ENCODE peak calls at places on chromosomes 5 and 9, in four cellular contexts. H is endothelial cell of umbilical vein, R is body of pancreas, Y is breast epithelium. T is an unnamed sample.

GRCh38 chr9:13787234-13787833 is 507.8 kb upstream of the MPDZ start:
- DNase-seq in R (no peak), H (peak; percentile 63), Y (no peak), T (no peak)

GRCh38 chr5:56918054-56918453 is 8.7 kb downstream of the SETD9 start:
- DNase-seq in Y (no peak), H (no peak), R (no peak), T (no peak)

GRCh38 chr9:33244150-33244784 is 4.3 kb downstream of the SPINK4 start:
- DNase-seq in H (no peak), R (no peak), Y (no peak), T (no peak)

GRCh38 chr9:131885144-131885609 is 145.3 kb upstream of the RAPGEF1 start:
- DNase-seq in Y (no peak), H (peak; percentile 8), R (no peak), T (no peak)

GRCh38 chr5:168987540-168988300 is 313.2 kb downstream of the SLIT3 start:
- DNase-seq in H (peak; percentile 67), Y (peak; percentile 63), R (peak; percentile 75), T (peak; percentile 46)

GRCh38 chr5:14174235-14174636 is 31.1 kb downstream of the TRIO start:
- DNase-seq in Y (no peak), H (peak; percentile 57), R (no peak), T (no peak)

GRCh38 chr5:139906661-139907060 is 111.1 kb downstream of the PSD2 start:
- DNase-seq in H (no peak), R (no peak), Y (no peak), T (no peak)

GRCh38 chr9:71353723-71354122 is 232.3 kb upstream of the TRPM3 start:
- DNase-seq in Y (no peak), H (no peak), R (no peak), T (no peak)

GRCh38 chr5:134255418-134256150 is 29.7 kb upstream of the PPP2CA start:
- DNase-seq in R (no peak), Y (no peak), H (peak; percentile 61), T (no peak)

GRCh38 chr5:31944683-31945445 is 229.3 kb downstream of the GOLPH3 start:
- DNase-seq in H (no peak), Y (no peak), R (peak; percentile 70), T (no peak)

GRCh38 chr5:96668725-96669124 is 6.5 kb downstream of the CAST start:
- DNase-seq in R (no peak), H (no peak), Y (no peak), T (no peak)

GRCh38 chr9:3478549-3478953 is 47.2 kb downstream of the RFX3 start:
- DNase-seq in R (no peak), H (peak; percentile 76), Y (no peak), T (no peak)

GRCh38 chr5:172642511-172642910 is 1.4 kb downstream of the NEURL1B start:
- DNase-seq in Y (no peak), H (no peak), R (no peak), T (no peak)

GRCh38 chr5:133844836-133845235 is 123.6 kb downstream of the C5orf15 start:
- DNase-seq in R (no peak), H (no peak), Y (no peak), T (no peak)

GRCh38 chr5:60323596-60323995 is 376.4 kb downstream of the DEPDC1B start:
- DNase-seq in R (no peak), Y (no peak), H (no peak), T (no peak)

GRCh38 chr9:120393386-120394057 is 186.4 kb downstream of the CDK5RAP2 start:
- DNase-seq in Y (no peak), R (no peak), H (no peak), T (no peak)

GRCh38 chr5:139038618-139039305 is 159.4 kb downstream of the SIL1 start:
- DNase-seq in H (no peak), Y (no peak), R (no peak), T (no peak)

GRCh38 chr9:34636791-34637355 is 714 bp downstream of the SIGMAR1 start:
- DNase-seq in H (no peak), R (peak; percentile 52), Y (no peak), T (no peak)

GRCh38 chr5:64592942-64593341 is 87.1 kb downstream of the RGS7BP start:
- DNase-seq in R (no peak), H (no peak), Y (no peak), T (no peak)

GRCh38 chr9:94827584-94828304 is 101.2 kb downstream of the AOPEP start:
- DNase-seq in Y (no peak), H (no peak), R (no peak), T (no peak)

DNA sequence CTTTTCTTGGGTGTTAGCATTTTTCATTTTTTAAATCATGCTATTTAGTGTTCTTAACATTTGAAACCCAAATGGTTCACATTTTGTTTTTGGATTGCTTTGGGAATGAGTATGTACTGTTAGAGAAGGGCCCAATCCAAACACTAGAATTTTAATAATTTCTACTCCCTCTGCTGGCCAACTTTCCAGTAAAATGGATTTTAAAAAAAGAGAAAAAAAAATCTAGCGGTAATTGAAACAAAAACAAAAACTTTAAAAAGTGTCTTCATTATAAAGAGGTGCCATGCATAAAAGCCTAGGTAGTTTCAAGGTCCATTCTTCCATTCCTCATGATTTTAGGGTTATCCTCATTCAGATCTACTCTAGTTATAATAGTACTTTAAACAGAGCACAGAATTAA is 32.1 kb upstream of the RICTOR start:
- DNase-seq in Y (no peak), R (no peak), H (no peak), T (no peak)
- H3K36me3 ChIP-seq in Y (no peaks in the 10 kb centered on the region), R (no peaks in the 10 kb centered on the region), H (no peaks in the 10 kb centered on the region), T (no peaks in the 10 kb centered on the region)

GRCh38 chr5:94807985-94808384 is 189.5 kb downstream of the SLF1 start:
- DNase-seq in R (no peak), Y (no peak), H (no peak), T (no peak)

DNA sequence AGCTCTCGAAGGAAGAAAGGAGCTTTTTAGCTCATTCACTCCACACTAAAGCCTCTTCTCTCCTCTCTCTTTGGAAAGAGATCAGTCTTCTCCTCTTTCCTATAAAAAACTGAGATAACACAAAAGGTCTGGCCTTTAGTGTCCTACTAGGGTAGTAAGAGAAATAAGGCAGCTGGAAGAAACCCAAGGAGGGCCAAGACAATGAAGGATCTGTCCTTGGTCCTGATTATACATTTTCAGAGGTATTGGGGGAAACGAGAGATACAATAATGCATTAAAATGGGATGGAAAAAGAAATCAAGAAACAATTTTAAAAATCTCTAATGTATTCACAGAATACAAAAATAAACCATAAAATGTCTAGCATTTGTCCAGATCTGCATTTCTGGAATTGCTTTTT is 184.0 kb downstream of the SLF1 start:
- DNase-seq in Y (no peak), H (no peak), R (no peak), T (no peak)
- TF ChIP-seq CTCF in Y (no peak), H (no peak), R (no peak), T (no peak)

GRCh38 chr9:101727621-101728524 is 10.6 kb downstream of the GRIN3A start:
- DNase-seq in R (peak; percentile 19), Y (no peak), H (no peak), T (no peak)
- H3K4me1 ChIP-seq in R (no peaks in the 10 kb centered on the region), Y (no peaks in the 10 kb centered on the region), H (no peaks in the 10 kb centered on the region), T (no peaks in the 10 kb centered on the region)

GRCh38 chr9:15482146-15482545 is 28.6 kb downstream of the PSIP1 start:
- DNase-seq in R (no peak), H (no peak), Y (no peak), T (no peak)
- H3K36me3 ChIP-seq in R (no peaks in the 10 kb centered on the region), H (peaks cover 6% of the 10 kb centered on the region), Y (no peaks in the 10 kb centered on the region), T (peaks cover 7% of the 10 kb centered on the region)